ENCODE peak calls at places on chromosomes 13 and 19, in five cellular contexts. S, O, H, J and W are unnamed samples.

GRCh38 chr19:13629687-13630357 is 123.5 kb upstream of the CACNA1A start:
- DNase-seq in S (no peak), J (no peak), H (no peak), O (peak), W (no peak)

GRCh38 chr13:33218020-33218419 is 67.5 kb downstream of the STARD13 start:
- DNase-seq in H (no peak), S (peak), O (no peak), J (no peak), W (no peak)

GRCh38 chr13:31543190-31543589 is 196.1 kb upstream of the RXFP2 start:
- DNase-seq in J (no peak), H (peak), S (no peak), O (no peak), W (no peak)

GRCh38 chr19:4676955-4677731 is 7.0 kb upstream of the MYDGF start:
- DNase-seq in J (no peak), S (peak), O (no peak), H (peak), W (peak)

GRCh38 chr13:99331881-99332293 is 24.7 kb upstream of the GPR183 start:
- DNase-seq in J (no peak), H (no peak), O (no peak), S (no peak), W (no peak)

GRCh38 chr13:27922974-27923612 is 3.3 kb downstream of the PDX1 start:
- DNase-seq in J (no peak), S (no peak), O (no peak), H (no peak), W (no peak)

GRCh38 chr13:114044486-114044885 is 70.6 kb upstream of the C13orf46 start:
- DNase-seq in J (no peak), S (no peak), H (no peak), O (no peak), W (no peak)

GRCh38 chr13:98535501-98536357 is 41.2 kb downstream of the STK24 start:
- DNase-seq in J (no peak), O (no peak), H (no peak), S (no peak), W (no peak)

GRCh38 chr13:26061947-26062346 is 10.1 kb upstream of the SHISA2 start:
- DNase-seq in S (no peak), H (no peak), O (peak), J (no peak), W (no peak)

GRCh38 chr13:25775275-25775674 is 276.5 kb downstream of the SHISA2 start:
- DNase-seq in H (no peak), O (no peak), S (no peak), J (no peak), W (no peak)

GRCh38 chr13:20969182-20969581 is 66.6 kb upstream of the XPO4 start:
- DNase-seq in J (no peak), O (no peak), H (no peak), S (peak), W (no peak)

GRCh38 chr19:3653865-3654513 is 27.4 kb upstream of the CACTIN start:
- DNase-seq in J (no peak), H (peak), O (no peak), S (no peak), W (peak)

GRCh38 chr19:9936151-9937000 is at the start of gene OLFM2:
- DNase-seq in O (no peak), S (no peak), H (peak), J (no peak), W (peak)

GRCh38 chr13:34657716-34658115 is 284.4 kb upstream of the NBEA start:
- DNase-seq in S (no peak), O (peak), J (no peak), H (no peak), W (no peak)

GRCh38 chr13:37806666-37807065 is 62.9 kb downstream of the TRPC4 start:
- DNase-seq in H (no peak), S (no peak), J (no peak), O (no peak), W (no peak)

GRCh38 chr19:18477974-18478373 is 40.0 kb upstream of the ISYNA1 start:
- DNase-seq in O (no peak), H (no peak), J (no peak), S (no peak), W (peak)

GRCh38 chr19:6828698-6829633 is 56.5 kb downstream of the VAV1 start:
- DNase-seq in S (peak), O (no peak), H (peak), J (peak), W (no peak)

GRCh38 chr13:40974460-40975407 is 44.4 kb downstream of the ELF1 start:
- DNase-seq in S (peak), O (no peak), J (no peak), H (peak), W (no peak)

GRCh38 chr13:114054269-114054668 is 78.2 kb downstream of the RASA3 start:
- DNase-seq in J (no peak), H (peak), S (no peak), O (no peak), W (no peak)

GRCh38 chr19:38956264-38956663 is 19.3 kb downstream of the FBXO17 start:
- DNase-seq in O (no peak), S (no peak), J (no peak), H (no peak), W (no peak)

GRCh38 chr19:6076675-6077463 is 33.4 kb downstream of the RFX2 start:
- DNase-seq in J (peak), H (no peak), O (peak), S (no peak), W (no peak)

GRCh38 chr19:33063356-33064116 is 1.2 kb downstream of the RHPN2 start:
- DNase-seq in O (no peak), S (no peak), H (peak), J (peak), W (no peak)

GRCh38 chr19:32200312-32201038 is 144.9 kb upstream of the ZNF507 start:
- DNase-seq in O (no peak), J (no peak), H (no peak), S (no peak), W (no peak)

GRCh38 chr19:41449079-41449864 is 6.3 kb downstream of the ERICH4 start:
- DNase-seq in H (peak), S (peak), J (peak), O (no peak), W (peak)

GRCh38 chr19:47538812-47539211 is 23.9 kb upstream of the NAPA start:
- DNase-seq in J (no peak), O (no peak), S (no peak), H (no peak), W (no peak)

GRCh38 chr13:94009696-94010095 is 469.8 kb downstream of the DCT start:
- DNase-seq in S (no peak), H (no peak), J (no peak), O (peak), W (no peak)

GRCh38 chr19:50552540-50552939 is 15.7 kb downstream of the LRRC4B start:
- DNase-seq in J (no peak), S (no peak), H (no peak), O (no peak), W (no peak)

GRCh38 chr19:23554548-23554947 is 132.5 kb downstream of the ZNF675 start:
- DNase-seq in J (no peak), H (no peak), S (no peak), O (no peak), W (no peak)

GRCh38 chr13:89315287-89315686 is 1644.1 kb downstream of the SLITRK5 start:
- DNase-seq in O (no peak), H (no peak), S (no peak), J (no peak), W (no peak)

GRCh38 chr13:22883961-22884360 is 296.8 kb upstream of the SGCG start:
- DNase-seq in O (no peak), J (no peak), H (no peak), S (no peak), W (no peak)

GRCh38 chr19:37654833-37655688 is at the start of gene ZFP30:
- DNase-seq in S (peak), H (peak), O (no peak), J (peak), W (peak)

GRCh38 chr13:76048126-76048525 is 412.0 kb downstream of the LMO7 start:
- DNase-seq in O (no peak), S (no peak), J (no peak), H (no peak), W (no peak)

DNA sequence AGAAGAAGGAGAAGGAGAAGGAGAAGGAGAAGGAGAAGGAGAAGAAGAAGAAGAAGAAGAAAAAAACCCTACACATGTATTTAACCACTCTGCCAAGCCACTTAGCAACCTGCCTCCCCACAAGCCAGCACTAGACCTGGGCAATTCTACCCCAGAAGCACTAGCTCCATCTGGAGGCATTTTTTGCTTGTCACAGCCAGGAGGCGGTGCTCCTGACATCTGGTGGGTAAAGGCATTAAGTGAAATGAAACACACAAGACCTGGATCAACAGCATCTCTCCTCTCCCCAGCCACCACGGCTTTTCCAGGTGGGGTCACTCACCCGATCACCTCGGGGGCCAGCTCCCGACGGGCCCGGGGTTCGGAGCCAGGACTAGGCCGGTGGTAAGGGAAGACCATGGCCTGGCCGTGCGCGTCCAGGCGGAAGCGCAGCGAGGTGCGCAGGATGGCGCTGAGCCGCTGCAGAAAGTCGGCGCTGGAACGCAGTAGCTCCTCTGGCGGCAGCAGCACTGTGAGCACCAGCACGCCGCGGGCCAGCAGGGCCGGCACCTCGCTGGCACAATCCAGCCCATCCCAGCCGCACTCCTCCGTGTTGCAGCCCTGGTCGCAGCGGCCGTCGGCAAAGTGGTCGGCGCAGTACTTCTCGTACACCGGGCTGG is 26.9 kb downstream of the NOTCH3 start:
- DNase-seq in O (no peak), J (no peak), S (no peak), H (no peak), W (no peak)
- TF ChIP-seq CTCF in O (no peak), J (no peak), S (peak), H (peak), W (no peak)

DNA sequence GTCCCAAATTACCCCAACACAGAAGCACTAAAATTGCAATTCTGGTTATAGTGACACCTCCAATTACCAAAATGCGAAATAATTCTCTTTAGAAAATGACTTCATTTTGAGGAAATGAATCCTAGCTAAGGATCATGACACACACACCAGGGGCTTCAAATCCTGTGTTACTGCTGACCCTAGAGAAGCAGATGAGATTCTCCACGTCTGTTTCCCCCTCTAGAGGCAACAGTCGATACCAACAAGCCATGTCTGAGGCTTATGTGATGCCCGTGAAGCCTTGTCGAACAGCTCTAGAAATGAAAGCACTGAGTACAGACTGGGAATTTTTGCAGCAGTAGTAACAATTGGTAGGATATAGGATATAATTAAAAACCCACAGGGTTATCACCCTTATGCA is 153.6 kb upstream of the TMTC4 start:
- DNase-seq in O (no peak), J (no peak), S (no peak), H (no peak), W (no peak)
- TF ChIP-seq CTCF in O (no peak), J (no peak), S (peak), H (peak), W (no peak)

GRCh38 chr13:30038884-30039283 is 188.5 kb upstream of the UBL3 start:
- DNase-seq in H (no peak), J (no peak), S (no peak), O (no peak), W (no peak)
- TF ChIP-seq CTCF in H (no peak), J (no peak), S (peak), O (no peak), W (no peak)

DNA sequence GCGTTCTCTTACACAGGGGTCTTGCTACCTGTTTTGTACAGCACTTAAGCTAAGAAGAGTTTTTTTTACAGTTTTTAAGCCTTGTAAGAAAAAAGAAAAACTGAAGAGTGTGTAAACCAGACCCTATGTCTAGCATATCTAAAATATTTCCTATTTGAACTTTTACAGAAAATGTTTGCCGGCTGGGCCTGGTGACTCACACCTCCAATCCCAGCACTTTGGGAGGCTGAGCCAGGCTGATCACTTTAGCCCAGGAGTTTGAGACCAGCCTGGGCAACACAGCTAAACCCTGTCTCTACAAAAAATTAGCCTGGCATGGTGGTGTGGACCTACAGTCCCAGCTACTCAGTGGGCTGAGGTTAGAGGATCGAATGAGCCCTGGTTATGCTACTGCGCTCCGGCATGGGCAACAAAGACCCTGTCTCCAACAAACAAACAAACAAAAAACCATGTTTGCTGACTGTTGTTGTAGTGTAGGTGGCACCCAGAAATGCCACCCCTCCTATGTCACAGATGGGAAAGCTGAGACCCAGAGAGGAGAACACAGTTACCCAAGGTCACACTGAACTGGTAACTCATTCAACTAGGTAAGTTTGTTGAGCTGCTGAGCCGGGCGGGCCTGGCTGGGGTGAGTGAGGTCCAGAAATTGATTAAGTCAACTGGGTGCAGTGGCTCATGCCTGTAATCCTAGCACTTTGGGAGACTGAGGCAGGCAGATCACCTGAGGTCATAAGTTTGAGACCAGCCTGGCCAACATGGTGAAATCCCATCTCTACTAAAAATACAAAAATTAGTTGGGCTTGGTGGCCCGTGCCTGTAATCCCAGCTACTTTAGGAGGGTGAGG is 1.9 kb upstream of the VASP start:
- DNase-seq in J (no peak), S (no peak), O (no peak), H (no peak), W (no peak)
- TF ChIP-seq CTCF in J (no peak), S (no peak), O (no peak), H (no peak), W (no peak)

DNA sequence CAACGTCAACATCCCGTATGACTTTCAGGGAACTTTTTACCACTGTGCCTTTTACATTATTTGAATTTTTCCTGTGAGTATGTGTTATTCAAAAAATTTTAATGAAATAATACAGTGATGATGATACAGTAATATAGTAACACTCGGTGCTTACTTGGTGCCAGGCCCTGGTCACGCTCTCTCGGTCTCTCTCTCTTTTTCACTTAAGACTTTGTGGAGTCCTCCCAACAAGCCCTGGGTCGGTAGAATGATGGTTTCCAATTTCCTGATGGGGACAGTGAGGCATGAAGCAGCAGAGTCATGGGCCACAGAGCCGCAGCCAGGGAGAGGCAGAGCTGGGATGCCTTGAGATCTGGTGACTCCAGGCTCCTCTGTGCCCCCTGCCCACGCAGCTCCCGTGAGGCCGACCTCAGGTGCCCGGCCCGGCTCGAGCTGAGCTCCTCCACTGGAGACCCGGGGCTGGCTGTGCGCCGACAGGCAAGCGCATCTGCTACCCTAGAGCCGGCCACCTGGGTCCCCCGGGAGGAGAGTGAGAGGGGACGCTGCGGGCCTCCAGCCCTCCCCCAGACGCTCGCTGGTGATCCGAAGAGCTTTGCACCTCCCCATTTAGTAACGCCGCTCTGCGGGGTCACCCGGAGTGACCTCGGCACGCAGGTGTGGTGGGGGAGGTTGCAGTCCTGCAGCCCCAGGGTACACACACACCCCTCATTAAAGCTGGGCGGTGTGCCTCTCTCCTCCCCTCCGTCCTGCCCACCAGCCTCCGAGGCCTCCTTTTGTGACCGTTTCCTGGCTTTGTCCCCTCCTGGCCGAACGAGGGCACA is 4.4 kb upstream of the SBK3 start:
- DNase-seq in H (peak), O (peak), J (peak), S (peak), W (peak)
- TF ChIP-seq CTCF in H (no peak), O (no peak), J (no peak), S (peak), W (no peak)

GRCh38 chr19:40422428-40423226 is 3.2 kb downstream of the SERTAD1 start:
- DNase-seq in H (no peak), S (no peak), O (no peak), J (no peak), W (no peak)

GRCh38 chr19:40423227-40423566 is 2.6 kb downstream of the SERTAD1 start:
- DNase-seq in S (no peak), H (no peak), J (no peak), O (no peak), W (no peak)

GRCh38 chr19:40425450-40426287 is at the start of gene SERTAD1:
- DNase-seq in H (peak), S (peak), O (peak), J (peak), W (peak)

GRCh38 chr19:40423938-40424337 is 1.9 kb downstream of the SERTAD1 start:
- DNase-seq in H (no peak), O (no peak), J (no peak), S (no peak), W (no peak)

DNA sequence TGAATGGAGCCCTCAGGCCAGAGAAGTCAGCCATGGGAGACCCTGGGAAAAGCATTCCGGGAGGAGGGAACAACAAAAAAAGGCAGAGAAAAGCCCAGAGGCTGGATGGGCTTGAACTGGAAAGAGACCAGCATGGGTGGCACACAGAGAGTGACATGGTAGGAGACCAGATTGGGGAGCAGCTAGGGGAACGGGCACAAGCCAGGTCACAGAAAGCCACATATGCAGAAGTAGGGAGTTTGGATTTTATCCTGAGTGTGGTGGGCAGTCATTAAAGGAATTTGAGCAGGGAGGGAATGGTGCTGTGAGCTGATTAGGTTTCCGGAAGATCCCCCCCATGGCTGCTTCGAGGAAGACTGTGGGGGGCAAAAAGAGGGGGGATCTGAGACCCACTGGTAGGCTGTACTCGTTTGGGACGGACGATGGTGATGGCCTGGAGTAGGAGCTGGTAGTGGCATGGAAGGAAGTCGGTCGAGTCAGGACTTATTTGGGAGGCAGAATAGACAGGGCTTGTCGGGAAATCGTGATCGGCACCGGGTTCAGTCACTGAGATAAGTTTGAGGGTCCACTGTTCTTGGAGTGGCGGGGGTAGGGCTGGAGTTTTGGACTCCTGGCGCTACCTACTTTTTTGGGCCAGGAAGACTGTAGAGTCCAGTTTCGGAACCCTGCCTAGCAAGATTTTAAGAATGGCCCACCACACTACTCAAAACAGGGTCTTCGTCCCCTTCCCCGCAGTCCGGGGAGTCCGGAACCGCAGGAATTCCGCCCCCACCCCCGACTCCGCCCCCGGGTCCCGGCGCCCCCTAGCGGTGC is 949 bp downstream of the SERTAD1 start:
- DNase-seq in O (no peak), J (no peak), S (no peak), H (no peak), W (no peak)
- TF ChIP-seq CTCF in O (no peak), J (no peak), S (no peak), H (no peak), W (no peak)

DNA sequence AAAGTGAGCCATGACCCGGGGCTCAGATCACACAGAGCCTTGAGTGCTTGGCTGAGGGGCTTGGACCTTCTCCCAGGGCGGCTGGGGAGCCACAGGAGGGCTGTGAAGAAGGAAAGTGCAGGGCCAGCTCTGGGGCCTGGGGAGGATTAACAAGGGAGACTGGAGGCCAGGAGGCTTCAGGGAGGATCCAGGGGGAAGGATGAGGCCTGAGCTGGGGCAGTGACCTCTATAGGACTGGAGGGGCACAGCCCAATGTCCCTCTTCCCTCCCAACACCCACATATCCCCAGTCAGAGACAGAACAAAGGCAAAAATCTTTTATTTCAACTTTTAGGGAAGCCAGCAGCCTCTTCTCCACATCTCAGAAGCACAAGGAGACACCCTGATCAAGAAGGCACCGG is 4.7 kb upstream of the SLC17A7 start:
- DNase-seq in S (no peak), H (no peak), O (no peak), J (no peak), W (no peak)
- TF ChIP-seq CTCF in S (peak), H (no peak), O (no peak), J (no peak), W (no peak)

GRCh38 chr13:111239754-111240670 is 80.4 kb upstream of the TEX29 start:
- DNase-seq in S (no peak), J (no peak), O (no peak), H (no peak), W (no peak)
- TF ChIP-seq CTCF in S (no peak), J (no peak), O (no peak), H (no peak), W (no peak)